ENCODE peak calls at places on chromosomes 4 and X, in four cellular contexts. One of them, this sample, is unnamed.

GRCh38 chr4:96887857-96888256 is 1048.0 kb downstream of the PDHA2 start:
- DNase-seq in A549: no peak
- DNase-seq in ovary: no peak
- DNase-seq in fibroblast of lung: no peak
- DNase-seq in this sample: no peak

GRCh38 chr4:18756661-18757060 is 735.1 kb upstream of the LCORL start:
- DNase-seq in ovary: no peak
- DNase-seq in fibroblast of lung: no peak
- DNase-seq in A549: no peak
- DNase-seq in this sample: no peak

GRCh38 chrX:149497626-149498025 is 7.5 kb downstream of the IDS start:
- DNase-seq in fibroblast of lung: peak; percentile 69
- DNase-seq in ovary: no peak
- DNase-seq in A549: no peak
- DNase-seq in this sample: no peak

GRCh38 chr4:2662598-2662997 is 93.5 kb downstream of the TNIP2 start:
- DNase-seq in fibroblast of lung: peak; percentile 87
- DNase-seq in ovary: no peak
- DNase-seq in A549: peak; percentile 6
- DNase-seq in this sample: no peak

GRCh38 chrX:41516995-41517660 is 70.0 kb downstream of the NYX start:
- DNase-seq in ovary: no peak
- DNase-seq in fibroblast of lung: no peak
- DNase-seq in A549: no peak
- DNase-seq in this sample: no peak

GRCh38 chrX:120485562-120486520 is 16.7 kb upstream of the LAMP2 start:
- DNase-seq in A549: peak; percentile 92
- DNase-seq in fibroblast of lung: peak; percentile 74
- DNase-seq in ovary: peak; percentile 79
- DNase-seq in this sample: peak; percentile 71

GRCh38 chrX:9997524-9997923 is 30.4 kb downstream of the CLDN34 start:
- DNase-seq in fibroblast of lung: no peak
- DNase-seq in ovary: no peak
- DNase-seq in A549: no peak
- DNase-seq in this sample: no peak

GRCh38 chr4:102759835-102760644 is 728 bp downstream of the MANBA start:
- DNase-seq in ovary: peak; percentile 25
- DNase-seq in fibroblast of lung: peak; percentile 59
- DNase-seq in A549: peak; percentile 25
- DNase-seq in this sample: peak; percentile 35

GRCh38 chr4:152508386-152508785 is 27.5 kb downstream of the FBXW7 start:
- DNase-seq in A549: no peak
- DNase-seq in fibroblast of lung: no peak
- DNase-seq in ovary: no peak
- DNase-seq in this sample: no peak

GRCh38 chr4:120209706-120210105 is 143.1 kb upstream of the MAD2L1 start:
- DNase-seq in A549: peak; percentile 1
- DNase-seq in fibroblast of lung: no peak
- DNase-seq in ovary: no peak
- DNase-seq in this sample: no peak

GRCh38 chr4:30718889-30719252 is 1.3 kb upstream of the PCDH7 start:
- DNase-seq in A549: no peak
- DNase-seq in fibroblast of lung: peak; percentile 58
- DNase-seq in ovary: no peak
- DNase-seq in this sample: peak; percentile 13

GRCh38 chrX:24508375-24508774 is 43.3 kb downstream of the PDK3 start:
- DNase-seq in fibroblast of lung: no peak
- DNase-seq in ovary: no peak
- DNase-seq in A549: no peak
- DNase-seq in this sample: no peak

GRCh38 chrX:13488706-13489105 is 80.7 kb upstream of the EGFL6 start:
- DNase-seq in ovary: no peak
- DNase-seq in A549: no peak
- DNase-seq in fibroblast of lung: peak; percentile 31
- DNase-seq in this sample: no peak

GRCh38 chr4:11480683-11481082 is 52.0 kb upstream of the HS3ST1 start:
- DNase-seq in fibroblast of lung: no peak
- DNase-seq in ovary: no peak
- DNase-seq in A549: no peak
- DNase-seq in this sample: no peak

GRCh38 chrX:73481521-73481920 is 34.7 kb downstream of the CDX4 start:
- DNase-seq in A549: no peak
- DNase-seq in ovary: no peak
- DNase-seq in fibroblast of lung: no peak
- DNase-seq in this sample: no peak

GRCh38 chrX:13357925-13358324 is 38.1 kb upstream of the ATXN3L start:
- DNase-seq in A549: no peak
- DNase-seq in ovary: no peak
- DNase-seq in fibroblast of lung: peak; percentile 38
- DNase-seq in this sample: no peak

GRCh38 chr4:122662701-122663100 is 41.8 kb upstream of the IL21 start:
- DNase-seq in fibroblast of lung: no peak
- DNase-seq in A549: no peak
- DNase-seq in ovary: no peak
- DNase-seq in this sample: no peak

GRCh38 chr4:122661176-122661575 is 40.3 kb upstream of the IL21 start:
- DNase-seq in ovary: no peak
- DNase-seq in A549: no peak
- DNase-seq in fibroblast of lung: peak; percentile 29
- DNase-seq in this sample: no peak

GRCh38 chr4:122658377-122658776 is 37.5 kb upstream of the IL21 start:
- DNase-seq in A549: no peak
- DNase-seq in fibroblast of lung: no peak
- DNase-seq in ovary: no peak
- DNase-seq in this sample: no peak

GRCh38 chr4:122661661-122662160 is 40.8 kb upstream of the IL21 start:
- DNase-seq in ovary: no peak
- DNase-seq in A549: no peak
- DNase-seq in fibroblast of lung: no peak
- DNase-seq in this sample: no peak

GRCh38 chr4:122658818-122659295 is 38.0 kb upstream of the IL21 start:
- DNase-seq in ovary: no peak
- DNase-seq in A549: no peak
- DNase-seq in fibroblast of lung: no peak
- DNase-seq in this sample: no peak
- H3K4me3 ChIP-seq in ovary: no peak overlapping the region
- H3K4me3 ChIP-seq in A549: no peak overlapping the region
- H3K4me3 ChIP-seq in fibroblast of lung: no peak overlapping the region
- H3K4me3 ChIP-seq in this sample: no peak overlapping the region

DNA sequence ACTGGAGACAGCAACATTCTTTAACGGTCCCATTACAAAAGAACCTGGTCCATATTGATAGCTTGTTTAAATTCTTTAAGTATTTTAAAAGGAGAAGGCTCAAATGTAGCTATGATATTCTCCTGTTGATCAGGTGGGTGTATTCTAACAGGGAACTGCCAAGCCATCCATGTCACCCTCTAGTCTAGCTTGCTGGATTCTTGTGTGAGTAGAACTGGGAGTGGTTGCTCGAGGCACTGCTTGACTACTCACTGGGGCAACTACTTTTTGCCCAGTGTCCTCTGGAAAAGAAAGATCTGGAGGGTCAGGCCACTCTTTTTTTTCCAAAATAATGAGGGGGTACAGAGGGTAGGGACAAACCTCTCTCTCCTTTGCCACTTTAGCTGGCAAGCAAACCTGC is 155.1 kb downstream of the ZNF518B start:
- DNase-seq in ovary: no peak
- DNase-seq in A549: no peak
- DNase-seq in fibroblast of lung: no peak
- DNase-seq in this sample: no peak
- TF ChIP-seq CTCF in ovary: no peak
- TF ChIP-seq CTCF in A549: no peak
- TF ChIP-seq CTCF in fibroblast of lung: no peak
- TF ChIP-seq CTCF in this sample: no peak

DNA sequence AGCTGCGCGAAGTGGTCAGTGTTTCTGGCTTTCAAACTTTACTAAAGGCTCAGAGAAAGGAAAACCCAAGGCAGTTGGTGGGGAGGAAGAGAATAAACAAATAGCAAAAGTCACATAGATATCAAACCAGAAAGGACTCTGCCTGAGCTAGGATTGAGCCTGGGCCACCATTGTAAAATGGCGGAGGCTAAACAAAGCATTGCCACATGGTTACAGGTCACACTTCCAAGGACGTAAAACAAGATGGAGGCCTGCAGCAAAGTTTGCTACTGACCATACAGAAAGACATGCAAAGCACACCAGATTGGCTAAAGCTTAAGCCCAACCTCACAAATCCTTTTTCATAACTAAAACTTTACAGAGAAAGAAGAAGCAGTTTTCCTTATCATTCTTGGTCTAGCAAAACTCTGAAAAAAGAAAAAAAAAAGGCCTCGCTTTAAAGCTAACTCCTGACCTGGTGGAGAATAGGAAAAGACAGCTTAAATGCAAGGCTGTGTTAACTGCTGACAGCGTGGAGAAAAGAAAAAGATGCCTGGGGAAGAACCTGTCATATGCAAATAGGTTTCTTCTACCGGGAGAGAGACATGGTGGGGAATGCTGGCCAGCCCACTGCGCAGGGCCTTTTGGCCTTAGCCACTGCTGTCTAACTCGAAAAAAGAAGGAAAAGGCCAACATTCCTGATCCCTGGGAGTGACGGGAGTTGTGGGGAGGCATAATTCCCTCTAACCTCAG is 81.8 kb upstream of the SMARCA5 start:
- DNase-seq in fibroblast of lung: no peak
- DNase-seq in ovary: no peak
- DNase-seq in A549: no peak
- DNase-seq in this sample: no peak
- H3K4me3 ChIP-seq in fibroblast of lung: no peak overlapping the region
- H3K4me3 ChIP-seq in ovary: no peak overlapping the region
- H3K4me3 ChIP-seq in A549: no peak overlapping the region
- H3K4me3 ChIP-seq in this sample: no peak overlapping the region

DNA sequence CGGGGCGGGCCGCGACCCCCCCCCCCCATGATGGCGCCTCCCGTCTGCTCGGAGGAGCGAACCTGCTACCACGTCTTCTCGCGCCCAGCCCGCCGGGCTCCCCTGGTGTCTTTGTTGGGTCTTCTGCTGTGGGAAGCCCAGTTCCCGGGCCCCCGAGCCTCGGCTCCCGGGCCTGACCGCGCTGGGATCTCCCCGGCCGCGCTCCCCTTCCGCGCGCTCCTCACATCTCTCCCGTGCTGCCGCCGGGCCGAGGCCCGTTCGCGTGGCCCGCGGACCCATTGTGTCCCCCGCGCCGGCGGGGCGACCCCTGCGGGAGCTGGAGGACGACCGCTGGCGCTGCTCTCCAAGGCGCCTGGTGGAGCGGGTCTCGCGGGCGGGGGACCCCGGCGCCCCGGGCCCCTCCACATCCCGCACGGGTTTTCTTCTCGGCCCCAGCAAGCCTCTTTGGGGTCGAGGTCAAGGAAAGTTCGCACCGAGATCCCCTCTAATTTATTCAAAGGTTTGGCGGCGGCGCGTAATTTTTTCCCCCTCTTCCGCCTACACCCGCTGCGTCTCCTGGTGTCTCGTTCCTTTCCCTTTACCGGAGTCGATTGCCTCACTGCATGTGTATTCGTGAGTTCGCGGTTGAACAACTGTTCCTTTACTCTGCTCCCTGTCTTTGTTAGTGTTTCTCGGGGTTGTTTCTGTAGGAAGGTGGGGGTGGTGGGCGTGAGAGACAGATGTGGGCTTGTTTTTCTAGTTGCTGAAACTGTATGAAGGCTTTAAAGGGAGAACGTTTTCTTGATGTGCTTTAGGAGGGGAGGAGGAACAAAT is 762 bp downstream of the SMAD1 start:
- DNase-seq in A549: peak; percentile 46
- DNase-seq in fibroblast of lung: peak; percentile 86
- DNase-seq in ovary: peak; percentile 67
- DNase-seq in this sample: peak; percentile 52
- TF ChIP-seq CTCF in A549: peak; percentile 9
- TF ChIP-seq CTCF in fibroblast of lung: peak; percentile 13
- TF ChIP-seq CTCF in ovary: no peak
- TF ChIP-seq CTCF in this sample: no peak

DNA sequence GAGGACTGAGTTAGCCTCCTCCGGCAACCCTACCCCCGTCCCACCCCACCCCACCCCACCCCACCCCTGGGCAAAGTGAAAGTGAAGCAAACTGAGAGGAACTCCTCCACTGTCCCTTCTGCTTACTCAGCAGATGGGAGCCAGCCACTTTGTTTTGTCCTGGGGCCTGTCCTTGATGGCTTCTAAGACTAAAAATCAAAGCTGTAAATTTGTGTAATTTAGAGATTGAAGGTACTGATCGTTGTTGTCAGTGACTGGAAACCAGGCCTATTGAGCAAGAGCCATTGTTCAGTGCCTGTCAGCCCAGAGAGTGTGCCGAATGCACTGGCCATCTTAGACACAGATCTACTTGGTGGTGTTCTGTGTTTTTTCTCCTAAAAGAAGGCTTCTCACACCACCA is 161.9 kb downstream of the CBR4 start:
- DNase-seq in fibroblast of lung: peak; percentile 38
- DNase-seq in ovary: no peak
- DNase-seq in A549: no peak
- DNase-seq in this sample: no peak
- H3K4me3 ChIP-seq in fibroblast of lung: peak overlapping the region; percentile 33
- H3K4me3 ChIP-seq in ovary: peak overlapping the region; percentile 11
- H3K4me3 ChIP-seq in A549: no peak overlapping the region
- H3K4me3 ChIP-seq in this sample: peak overlapping the region; percentile 12

GRCh38 chr4:128544277-128544676 is 256.7 kb upstream of the PGRMC2 start:
- DNase-seq in fibroblast of lung: no peak
- DNase-seq in A549: no peak
- DNase-seq in ovary: no peak
- DNase-seq in this sample: no peak
- TF ChIP-seq CTCF in fibroblast of lung: no peak
- TF ChIP-seq CTCF in A549: no peak
- TF ChIP-seq CTCF in ovary: no peak
- TF ChIP-seq CTCF in this sample: no peak